ENCODE peak calls at places on chromosomes 6 and 20, in nine cellular contexts. A, J, S, V, D, M, N, Q and P are unnamed samples.

GRCh38 chr20:20214757-20215275 is 153.1 kb upstream of the INSM1 start:
- DNase-seq in D (no peak), S (no peak), V (no peak), N (no peak), A (no peak), Q (no peak), J (no peak), M (no peak), P (no peak)

GRCh38 chr6:125918681-125919566 is 37.6 kb upstream of the HINT3 start:
- DNase-seq in A (peak; percentile 58), D (peak; percentile 82), N (no peak), J (no peak), M (no peak), Q (peak; percentile 59), S (peak; percentile 73), V (peak; percentile 84), P (no peak)

GRCh38 chr6:90859612-90860011 is 272.7 kb upstream of the MAP3K7 start:
- DNase-seq in V (no peak), A (no peak), D (no peak), Q (peak; percentile 9), S (no peak), N (no peak), M (no peak), J (no peak), P (no peak)

GRCh38 chr6:41676406-41676805 is 38.1 kb downstream of the MDFI start:
- DNase-seq in D (no peak), M (no peak), V (no peak), A (no peak), N (no peak), J (no peak), Q (no peak), S (no peak), P (no peak)

GRCh38 chr20:63577317-63577894 is 3.4 kb upstream of the HELZ2 start:
- DNase-seq in Q (no peak), D (no peak), M (no peak), N (no peak), V (no peak), A (no peak), S (no peak), J (peak; percentile 79), P (no peak)

GRCh38 chr20:24953621-24954133 is 4.6 kb downstream of the CST7 start:
- DNase-seq in S (peak; percentile 61), Q (no peak), D (no peak), M (no peak), V (no peak), J (no peak), A (no peak), N (no peak), P (no peak)

GRCh38 chr6:141203902-141204575 is 928.7 kb upstream of the GJE1 start:
- DNase-seq in A (peak; percentile 27), N (no peak), D (peak; percentile 60), Q (no peak), V (peak; percentile 28), J (no peak), M (no peak), S (no peak), P (no peak)

GRCh38 chr20:64222851-64223525 is 32.6 kb upstream of the PCMTD2 start:
- DNase-seq in A (no peak), S (no peak), Q (no peak), M (no peak), N (no peak), J (no peak), D (no peak), V (no peak), P (peak; percentile 25)

GRCh38 chr6:166581091-166581511 is 5.4 kb downstream of the RAMACL start:
- DNase-seq in A (no peak), S (peak; percentile 21), N (no peak), V (no peak), Q (no peak), D (no peak), M (no peak), J (no peak), P (no peak)

GRCh38 chr6:169780571-169781091 is 29.2 kb downstream of the ERMARD start:
- DNase-seq in J (no peak), D (no peak), A (no peak), Q (no peak), V (peak; percentile 20), M (no peak), S (no peak), N (no peak), P (no peak)

GRCh38 chr20:44938637-44939036 is 21.6 kb downstream of the TOMM34 start:
- DNase-seq in M (no peak), D (peak; percentile 33), N (no peak), V (peak; percentile 17), J (no peak), S (no peak), A (no peak), Q (no peak), P (no peak)

GRCh38 chr20:50550531-50550930 is 40.3 kb downstream of the PTPN1 start:
- DNase-seq in S (no peak), M (no peak), D (no peak), A (no peak), V (no peak), J (no peak), N (no peak), Q (no peak), P (no peak)

GRCh38 chr6:91710356-91710755 is 1123.5 kb upstream of the MAP3K7 start:
- DNase-seq in S (no peak), J (no peak), Q (no peak), N (no peak), A (no peak), V (no peak), D (no peak), M (no peak), P (no peak)

GRCh38 chr6:133707456-133707855 is 181.5 kb upstream of the TCF21 start:
- DNase-seq in M (no peak), N (no peak), S (peak; percentile 49), A (peak; percentile 87), Q (no peak), V (peak; percentile 91), D (peak; percentile 91), J (no peak), P (no peak)

GRCh38 chr6:139378882-139379341 is 4.5 kb upstream of the CITED2 start:
- DNase-seq in N (no peak), J (no peak), S (no peak), V (peak; percentile 57), Q (peak; percentile 40), D (peak; percentile 60), A (no peak), M (no peak), P (no peak)

GRCh38 chr6:165025040-165025439 is 284.4 kb downstream of the C6orf118 start:
- DNase-seq in V (no peak), D (no peak), S (no peak), Q (no peak), J (no peak), M (no peak), A (no peak), N (no peak), P (no peak)

GRCh38 chr20:43914697-43915208 is at the start of gene TOX2:
- DNase-seq in Q (no peak), D (peak; percentile 73), V (peak; percentile 63), S (peak; percentile 51), N (no peak), A (no peak), J (peak; percentile 44), M (peak; percentile 76), P (no peak)

GRCh38 chr6:14758421-14759043 is 487.3 kb upstream of the JARID2 start:
- DNase-seq in Q (no peak), A (no peak), M (no peak), S (no peak), N (no peak), V (no peak), J (no peak), D (peak; percentile 48), P (no peak)

GRCh38 chr6:28880894-28881780 is 42.6 kb downstream of the TRIM27 start:
- DNase-seq in A (no peak), S (peak; percentile 73), Q (peak; percentile 91), V (peak; percentile 78), J (peak; percentile 61), M (no peak), D (peak; percentile 70), N (peak; percentile 34), P (no peak)

GRCh38 chr6:144898052-144898689 is 613.0 kb downstream of the UTRN start:
- DNase-seq in V (peak; percentile 69), D (peak; percentile 82), A (no peak), Q (peak; percentile 23), J (no peak), N (no peak), M (no peak), S (no peak), P (no peak)

GRCh38 chr6:149098700-149099276 is 218.7 kb upstream of the TAB2 start:
- DNase-seq in N (no peak), M (no peak), S (no peak), D (no peak), J (no peak), Q (no peak), V (no peak), A (no peak), P (no peak)

GRCh38 chr6:144896296-144896695 is 611.2 kb downstream of the UTRN start:
- DNase-seq in Q (no peak), D (no peak), M (no peak), V (no peak), N (no peak), S (no peak), A (no peak), J (no peak), P (no peak)

GRCh38 chr20:5033566-5033965 is 32.3 kb upstream of the SLC23A2 start:
- DNase-seq in M (no peak), V (peak; percentile 9), N (no peak), S (no peak), Q (no peak), A (no peak), D (peak; percentile 12), J (no peak), P (no peak)

GRCh38 chr6:133191323-133191722 is 49.8 kb upstream of the EYA4 start:
- DNase-seq in J (no peak), N (no peak), S (no peak), A (no peak), V (no peak), M (no peak), Q (no peak), D (no peak), P (no peak)